ENCODE peak calls at places on chromosomes 5 and 9, in ten cellular contexts. Z is NCI-H446; V is T-helper 9 cell; M is AG09319; P is astrocyte; D is activated CD4-positive, alpha-beta memory T cell treated with anti-CD3 and anti-CD28 coated beads, Interleukin-2, amount 10 ng/mL, durations not matched to agents 7 days and 5 days; N is T-helper 22 cell; W is cardiac septum; S is endodermal cell; G is HL-60. O is an unnamed sample.

GRCh38 chr5:14226992-14227391 is 83.8 kb downstream of the TRIO start:
- DNase-seq in Z (no peak), D (no peak), G (no peak), W (no peak), P (no peak), M (no peak), V (no peak), S (no peak), N (no peak), O (no peak)

GRCh38 chr5:38872826-38873225 is 27.0 kb downstream of the OSMR start:
- DNase-seq in S (no peak), Z (no peak), V (no peak), G (no peak), M (no peak), N (no peak), W (no peak), D (no peak), P (peak; percentile 16), O (no peak)

GRCh38 chr5:177601126-177601525 is 1.2 kb downstream of the B4GALT7 start:
- DNase-seq in D (no peak), S (no peak), N (no peak), Z (no peak), M (no peak), P (no peak), V (no peak), G (no peak), W (no peak), O (no peak)

GRCh38 chr9:3850083-3850482 is 324.3 kb upstream of the RFX3 start:
- DNase-seq in Z (no peak), M (no peak), W (no peak), G (no peak), S (no peak), P (no peak), N (no peak), D (no peak), V (no peak), O (no peak)

GRCh38 chr5:119370521-119370920 is 14.7 kb downstream of the TNFAIP8 start:
- DNase-seq in Z (no peak), S (no peak), D (no peak), M (no peak), G (no peak), W (no peak), N (no peak), P (no peak), V (no peak), O (no peak)

GRCh38 chr9:69180670-69181069 is 6.6 kb downstream of the TJP2 start:
- DNase-seq in D (peak; percentile 81), G (peak; percentile 36), P (peak; percentile 99), N (peak; percentile 45), V (no peak), W (no peak), Z (no peak), M (peak; percentile 92), S (no peak), O (no peak)

GRCh38 chr9:129613520-129614175 is 7.3 kb downstream of the C9orf50 start:
- DNase-seq in G (no peak), Z (no peak), S (no peak), N (no peak), M (no peak), P (no peak), W (no peak), V (no peak), D (no peak), O (no peak)

GRCh38 chr5:83069406-83069805 is 7.8 kb downstream of the TMEM167A start:
- DNase-seq in V (no peak), G (no peak), M (no peak), P (no peak), D (no peak), N (no peak), W (no peak), S (no peak), Z (no peak), O (no peak)

GRCh38 chr5:111582962-111583669 is 70.8 kb upstream of the STARD4 start:
- DNase-seq in N (no peak), G (peak; percentile 35), Z (no peak), W (no peak), S (no peak), V (no peak), P (peak; percentile 96), M (peak; percentile 35), D (no peak), O (no peak)

O was measured in NK-92 treated with Interleukin-12 subunit alpha and Interleukin-12 subunit beta, amount 100 ng/mL, for 24 hours.